ENCODE peak calls at places on chromosomes 1 and 21, in eight cellular contexts. One of them, this sample, is unnamed.

GRCh38 chr1:219798283-219799030 is 129.9 kb downstream of the SLC30A10 start:
- DNase-seq in K562: no peak
- DNase-seq in transverse colon: no peak
- DNase-seq in breast epithelium: no peak
- DNase-seq in GM12892: no peak
- DNase-seq in GM12891: no peak
- DNase-seq in GM23338: no peak
- DNase-seq in stomach: no peak
- DNase-seq in this sample: no peak

GRCh38 chr1:236287356-236287755 is 5.6 kb upstream of the ERO1B start:
- DNase-seq in breast epithelium: no peak
- DNase-seq in GM23338: no peak
- DNase-seq in GM12891: no peak
- DNase-seq in GM12892: no peak
- DNase-seq in stomach: no peak
- DNase-seq in K562: no peak
- DNase-seq in transverse colon: no peak
- DNase-seq in this sample: no peak

GRCh38 chr1:235113183-235113917 is 15.3 kb downstream of the TOMM20 start:
- DNase-seq in stomach: no peak
- DNase-seq in transverse colon: no peak
- DNase-seq in GM12891: no peak
- DNase-seq in K562: peak
- DNase-seq in GM23338: no peak
- DNase-seq in breast epithelium: no peak
- DNase-seq in GM12892: no peak
- DNase-seq in this sample: no peak

GRCh38 chr1:47224676-47225399 is 7.2 kb downstream of the TAL1 start:
- DNase-seq in stomach: no peak
- DNase-seq in GM12892: no peak
- DNase-seq in breast epithelium: no peak
- DNase-seq in GM23338: peak
- DNase-seq in K562: no peak
- DNase-seq in transverse colon: no peak
- DNase-seq in GM12891: no peak
- DNase-seq in this sample: no peak

GRCh38 chr21:45390831-45391742 is 13.9 kb upstream of the COL18A1 start:
- DNase-seq in transverse colon: no peak
- DNase-seq in GM12892: no peak
- DNase-seq in breast epithelium: no peak
- DNase-seq in GM12891: no peak
- DNase-seq in stomach: no peak
- DNase-seq in K562: no peak
- DNase-seq in GM23338: no peak
- DNase-seq in this sample: peak

GRCh38 chr1:54273092-54273836 is 73.3 kb downstream of the MRPL37 start:
- DNase-seq in stomach: peak
- DNase-seq in K562: peak
- DNase-seq in GM12892: no peak
- DNase-seq in GM23338: peak
- DNase-seq in breast epithelium: peak
- DNase-seq in GM12891: no peak
- DNase-seq in transverse colon: peak
- DNase-seq in this sample: no peak

GRCh38 chr1:91783423-91784162 is 102.4 kb downstream of the TGFBR3 start:
- DNase-seq in stomach: no peak
- DNase-seq in GM12891: no peak
- DNase-seq in transverse colon: no peak
- DNase-seq in GM12892: no peak
- DNase-seq in breast epithelium: no peak
- DNase-seq in K562: no peak
- DNase-seq in GM23338: no peak
- DNase-seq in this sample: no peak

GRCh38 chr1:11198851-11199628 is 9.9 kb downstream of the ANGPTL7 start:
- DNase-seq in GM12891: no peak
- DNase-seq in K562: no peak
- DNase-seq in stomach: no peak
- DNase-seq in GM12892: no peak
- DNase-seq in transverse colon: no peak
- DNase-seq in GM23338: no peak
- DNase-seq in breast epithelium: no peak
- DNase-seq in this sample: no peak

GRCh38 chr1:225908773-225909172 is 15.3 kb downstream of the PYCR2 start:
- DNase-seq in GM12891: no peak
- DNase-seq in stomach: no peak
- DNase-seq in GM23338: no peak
- DNase-seq in GM12892: no peak
- DNase-seq in transverse colon: no peak
- DNase-seq in K562: no peak
- DNase-seq in breast epithelium: no peak
- DNase-seq in this sample: no peak

GRCh38 chr1:241447056-241447649 is 72.4 kb downstream of the FH start:
- DNase-seq in GM12892: no peak
- DNase-seq in GM12891: no peak
- DNase-seq in K562: no peak
- DNase-seq in transverse colon: no peak
- DNase-seq in GM23338: no peak
- DNase-seq in stomach: no peak
- DNase-seq in breast epithelium: no peak
- DNase-seq in this sample: no peak

GRCh38 chr1:40312238-40313205 is 4.6 kb downstream of the COL9A2 start:
- DNase-seq in GM23338: no peak
- DNase-seq in GM12892: peak
- DNase-seq in stomach: peak
- DNase-seq in transverse colon: peak
- DNase-seq in K562: no peak
- DNase-seq in breast epithelium: no peak
- DNase-seq in GM12891: peak
- DNase-seq in this sample: peak

GRCh38 chr1:94974224-94974623 is 47.3 kb upstream of the CNN3 start:
- DNase-seq in GM12891: no peak
- DNase-seq in transverse colon: no peak
- DNase-seq in stomach: no peak
- DNase-seq in GM12892: no peak
- DNase-seq in GM23338: no peak
- DNase-seq in K562: no peak
- DNase-seq in breast epithelium: no peak
- DNase-seq in this sample: no peak

GRCh38 chr1:157110686-157111085 is 11.1 kb upstream of the ETV3L start:
- DNase-seq in K562: no peak
- DNase-seq in GM12892: no peak
- DNase-seq in transverse colon: no peak
- DNase-seq in breast epithelium: peak
- DNase-seq in GM12891: no peak
- DNase-seq in GM23338: no peak
- DNase-seq in stomach: no peak
- DNase-seq in this sample: peak

GRCh38 chr1:212641956-212642355 is 33.4 kb downstream of the ATF3 start:
- DNase-seq in GM23338: no peak
- DNase-seq in stomach: no peak
- DNase-seq in K562: no peak
- DNase-seq in transverse colon: no peak
- DNase-seq in GM12891: no peak
- DNase-seq in GM12892: no peak
- DNase-seq in breast epithelium: no peak
- DNase-seq in this sample: peak

DNA sequence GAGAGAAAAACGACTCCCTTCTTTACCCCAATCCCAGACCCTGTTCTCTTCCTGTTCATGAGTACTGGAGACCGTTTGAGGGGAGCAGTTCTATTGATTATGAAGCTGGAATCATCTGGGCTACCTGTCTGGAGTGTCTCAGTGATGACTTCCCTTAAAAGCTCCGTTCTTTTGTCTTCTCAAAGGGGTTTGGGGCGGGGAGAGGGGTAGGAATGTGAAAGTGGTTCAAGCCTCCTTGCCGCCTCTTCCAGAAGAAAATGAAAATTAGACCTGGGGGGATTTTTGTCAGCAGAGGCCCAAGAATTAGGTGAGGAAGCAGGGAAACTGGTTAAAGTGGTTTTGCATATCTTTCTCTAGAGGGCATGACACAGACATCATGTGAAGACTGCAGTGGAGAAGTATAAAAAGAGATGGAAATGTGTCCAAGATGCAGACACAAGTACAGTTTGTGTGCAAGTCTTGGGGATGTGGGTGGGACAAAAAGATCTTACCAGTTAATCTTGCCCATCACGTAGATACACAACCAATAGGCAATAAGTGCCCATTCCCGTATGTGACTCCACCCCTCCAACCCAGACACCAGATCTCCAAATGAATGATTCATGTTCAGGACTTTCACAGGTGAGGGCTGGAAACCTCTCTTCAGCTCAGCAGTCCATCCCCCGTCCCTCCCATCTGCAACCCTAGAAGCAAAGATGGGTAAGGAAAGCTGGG is 470 bp upstream of the MTMR11 start:
- DNase-seq in GM12891: no peak
- DNase-seq in breast epithelium: no peak
- DNase-seq in stomach: no peak
- DNase-seq in GM12892: no peak
- DNase-seq in transverse colon: peak
- DNase-seq in GM23338: peak
- DNase-seq in K562: no peak
- DNase-seq in this sample: no peak
- TF ChIP-seq POLR2AphosphoS5 in GM12891: no peak
- TF ChIP-seq POLR2AphosphoS5 in breast epithelium: no peak
- TF ChIP-seq POLR2AphosphoS5 in stomach: peak
- TF ChIP-seq POLR2AphosphoS5 in GM12892: no peak
- TF ChIP-seq POLR2AphosphoS5 in transverse colon: peak
- TF ChIP-seq POLR2AphosphoS5 in GM23338: no peak
- TF ChIP-seq POLR2AphosphoS5 in K562: no peak
- TF ChIP-seq POLR2AphosphoS5 in this sample: no peak

GRCh38 chr1:23795676-23796465 is 4.7 kb downstream of the GALE start:
- DNase-seq in K562: no peak
- DNase-seq in stomach: peak
- DNase-seq in transverse colon: no peak
- DNase-seq in GM12891: no peak
- DNase-seq in GM23338: no peak
- DNase-seq in GM12892: no peak
- DNase-seq in breast epithelium: no peak
- DNase-seq in this sample: no peak

GRCh38 chr1:23798662-23799142 is 1.9 kb downstream of the GALE start:
- DNase-seq in breast epithelium: no peak
- DNase-seq in GM12891: no peak
- DNase-seq in transverse colon: peak
- DNase-seq in K562: peak
- DNase-seq in GM12892: no peak
- DNase-seq in GM23338: peak
- DNase-seq in stomach: peak
- DNase-seq in this sample: no peak

GRCh38 chr1:23799255-23799569 is 1.3 kb downstream of the GALE start:
- DNase-seq in breast epithelium: no peak
- DNase-seq in GM12892: no peak
- DNase-seq in transverse colon: no peak
- DNase-seq in GM12891: no peak
- DNase-seq in K562: no peak
- DNase-seq in GM23338: no peak
- DNase-seq in stomach: no peak
- DNase-seq in this sample: no peak

GRCh38 chr1:23796466-23797271 is 3.9 kb downstream of the GALE start:
- DNase-seq in transverse colon: peak
- DNase-seq in GM12892: no peak
- DNase-seq in K562: no peak
- DNase-seq in stomach: peak
- DNase-seq in GM23338: peak
- DNase-seq in GM12891: no peak
- DNase-seq in breast epithelium: peak
- DNase-seq in this sample: no peak

GRCh38 chr1:23797478-23798448 is 2.8 kb downstream of the GALE start:
- DNase-seq in stomach: peak
- DNase-seq in GM12891: no peak
- DNase-seq in breast epithelium: no peak
- DNase-seq in K562: no peak
- DNase-seq in transverse colon: no peak
- DNase-seq in GM12892: no peak
- DNase-seq in GM23338: no peak
- DNase-seq in this sample: no peak
- TF ChIP-seq POLR2AphosphoS5 in stomach: no peak
- TF ChIP-seq POLR2AphosphoS5 in GM12891: no peak
- TF ChIP-seq POLR2AphosphoS5 in breast epithelium: no peak
- TF ChIP-seq POLR2AphosphoS5 in K562: no peak
- TF ChIP-seq POLR2AphosphoS5 in transverse colon: no peak
- TF ChIP-seq POLR2AphosphoS5 in GM12892: peak
- TF ChIP-seq POLR2AphosphoS5 in GM23338: no peak
- TF ChIP-seq POLR2AphosphoS5 in this sample: no peak

GRCh38 chr1:112061056-112061455 is 71.6 kb upstream of the KCND3 start:
- DNase-seq in breast epithelium: no peak
- DNase-seq in K562: no peak
- DNase-seq in stomach: no peak
- DNase-seq in GM23338: no peak
- DNase-seq in transverse colon: no peak
- DNase-seq in GM12892: no peak
- DNase-seq in GM12891: no peak
- DNase-seq in this sample: no peak

GRCh38 chr1:112060266-112060665 is 70.8 kb upstream of the KCND3 start:
- DNase-seq in GM12892: no peak
- DNase-seq in K562: no peak
- DNase-seq in stomach: no peak
- DNase-seq in transverse colon: no peak
- DNase-seq in GM12891: no peak
- DNase-seq in breast epithelium: no peak
- DNase-seq in GM23338: no peak
- DNase-seq in this sample: no peak

GRCh38 chr1:112061852-112062451 is 72.5 kb upstream of the KCND3 start:
- DNase-seq in GM12892: no peak
- DNase-seq in stomach: no peak
- DNase-seq in K562: no peak
- DNase-seq in GM23338: no peak
- DNase-seq in transverse colon: no peak
- DNase-seq in breast epithelium: no peak
- DNase-seq in GM12891: no peak
- DNase-seq in this sample: no peak

GRCh38 chr1:112064344-112064743 is 74.9 kb upstream of the KCND3 start:
- DNase-seq in stomach: no peak
- DNase-seq in transverse colon: no peak
- DNase-seq in K562: no peak
- DNase-seq in GM12891: no peak
- DNase-seq in GM23338: no peak
- DNase-seq in GM12892: no peak
- DNase-seq in breast epithelium: no peak
- DNase-seq in this sample: no peak

GRCh38 chr1:112063781-112064180 is 74.3 kb upstream of the KCND3 start:
- DNase-seq in GM12891: no peak
- DNase-seq in K562: no peak
- DNase-seq in GM12892: no peak
- DNase-seq in breast epithelium: no peak
- DNase-seq in GM23338: no peak
- DNase-seq in transverse colon: no peak
- DNase-seq in stomach: no peak
- DNase-seq in this sample: no peak
- TF ChIP-seq POLR2AphosphoS5 in GM12891: no peak
- TF ChIP-seq POLR2AphosphoS5 in K562: no peak
- TF ChIP-seq POLR2AphosphoS5 in GM12892: no peak
- TF ChIP-seq POLR2AphosphoS5 in breast epithelium: no peak
- TF ChIP-seq POLR2AphosphoS5 in GM23338: no peak
- TF ChIP-seq POLR2AphosphoS5 in transverse colon: no peak
- TF ChIP-seq POLR2AphosphoS5 in stomach: no peak
- TF ChIP-seq POLR2AphosphoS5 in this sample: no peak

DNA sequence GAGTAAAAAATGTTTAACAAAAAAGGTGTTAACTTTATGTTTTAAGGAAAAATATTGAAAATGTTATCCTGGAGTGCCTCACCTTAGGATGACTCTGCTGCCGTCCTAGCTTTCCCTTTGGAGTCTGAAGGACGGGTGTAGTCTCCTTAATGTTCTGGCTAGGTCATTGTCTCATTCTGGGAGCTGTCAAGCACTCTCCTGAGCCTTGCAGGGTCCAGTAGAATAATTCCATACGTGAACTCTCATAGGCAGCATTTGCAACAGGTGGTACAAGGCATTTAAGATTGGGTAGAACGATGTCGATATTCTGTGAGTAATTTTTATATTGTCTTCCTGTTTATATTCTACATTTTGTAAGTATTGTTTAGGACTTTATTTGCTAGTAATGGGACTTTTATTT is 283.6 kb upstream of the C1orf105 start:
- DNase-seq in stomach: no peak
- DNase-seq in K562: no peak
- DNase-seq in GM12892: no peak
- DNase-seq in GM23338: no peak
- DNase-seq in GM12891: no peak
- DNase-seq in breast epithelium: no peak
- DNase-seq in transverse colon: no peak
- DNase-seq in this sample: no peak
- TF ChIP-seq POLR2AphosphoS5 in stomach: no peak
- TF ChIP-seq POLR2AphosphoS5 in K562: no peak
- TF ChIP-seq POLR2AphosphoS5 in GM12892: no peak
- TF ChIP-seq POLR2AphosphoS5 in GM23338: no peak
- TF ChIP-seq POLR2AphosphoS5 in GM12891: no peak
- TF ChIP-seq POLR2AphosphoS5 in breast epithelium: no peak
- TF ChIP-seq POLR2AphosphoS5 in transverse colon: no peak
- TF ChIP-seq POLR2AphosphoS5 in this sample: no peak

This sample was measured in suprapubic skin.